ENCODE peak calls at places on chromosomes 2 and 18, in nine cellular contexts. One of them, this sample, is unnamed.

GRCh38 chr2:148674063-148675020 is 29.8 kb downstream of the EPC2 start:
- DNase-seq in effector memory CD8-positive, alpha-beta T cell: peak; percentile 25
- DNase-seq in frontal cortex: no peak
- DNase-seq in ELR: peak; percentile 51
- DNase-seq in stimulated activated CD4-positive, alpha-beta T cell treated with anti-CD3 and anti-CD28 coated beads, Interleukin-15, amount 100 ng/mL, for 1 hour: no peak
- DNase-seq in iPS-NIHi11: peak; percentile 68
- DNase-seq in ovary: no peak
- DNase-seq in activated T-cell treated with anti-CD3 and anti-CD28 coated beads, Interleukin-2, amount 50 U/mL, for 72 hours: peak; percentile 32
- DNase-seq in Daoy: peak; percentile 13
- DNase-seq in this sample: peak; percentile 38

GRCh38 chr2:54767921-54768320 is 44.5 kb downstream of the EML6 start:
- DNase-seq in effector memory CD8-positive, alpha-beta T cell: no peak
- DNase-seq in frontal cortex: no peak
- DNase-seq in ELR: peak; percentile 88
- DNase-seq in stimulated activated CD4-positive, alpha-beta T cell treated with anti-CD3 and anti-CD28 coated beads, Interleukin-15, amount 100 ng/mL, for 1 hour: no peak
- DNase-seq in iPS-NIHi11: no peak
- DNase-seq in ovary: no peak
- DNase-seq in activated T-cell treated with anti-CD3 and anti-CD28 coated beads, Interleukin-2, amount 50 U/mL, for 72 hours: no peak
- DNase-seq in Daoy: peak; percentile 30
- DNase-seq in this sample: no peak

GRCh38 chr2:177174456-177174855 is 38.1 kb upstream of the HNRNPA3 start:
- DNase-seq in effector memory CD8-positive, alpha-beta T cell: no peak
- DNase-seq in frontal cortex: no peak
- DNase-seq in ELR: no peak
- DNase-seq in stimulated activated CD4-positive, alpha-beta T cell treated with anti-CD3 and anti-CD28 coated beads, Interleukin-15, amount 100 ng/mL, for 1 hour: no peak
- DNase-seq in iPS-NIHi11: no peak
- DNase-seq in ovary: no peak
- DNase-seq in activated T-cell treated with anti-CD3 and anti-CD28 coated beads, Interleukin-2, amount 50 U/mL, for 72 hours: no peak
- DNase-seq in Daoy: no peak
- DNase-seq in this sample: no peak

GRCh38 chr2:145563752-145564615 is 1044.1 kb upstream of the ZEB2 start:
- DNase-seq in effector memory CD8-positive, alpha-beta T cell: no peak
- DNase-seq in frontal cortex: no peak
- DNase-seq in ELR: no peak
- DNase-seq in stimulated activated CD4-positive, alpha-beta T cell treated with anti-CD3 and anti-CD28 coated beads, Interleukin-15, amount 100 ng/mL, for 1 hour: no peak
- DNase-seq in iPS-NIHi11: no peak
- DNase-seq in ovary: no peak
- DNase-seq in activated T-cell treated with anti-CD3 and anti-CD28 coated beads, Interleukin-2, amount 50 U/mL, for 72 hours: no peak
- DNase-seq in Daoy: peak; percentile 19
- DNase-seq in this sample: no peak

GRCh38 chr18:64175432-64175831 is 26.5 kb upstream of the LINC00305 start:
- DNase-seq in effector memory CD8-positive, alpha-beta T cell: no peak
- DNase-seq in frontal cortex: no peak
- DNase-seq in ELR: no peak
- DNase-seq in stimulated activated CD4-positive, alpha-beta T cell treated with anti-CD3 and anti-CD28 coated beads, Interleukin-15, amount 100 ng/mL, for 1 hour: no peak
- DNase-seq in iPS-NIHi11: no peak
- DNase-seq in ovary: no peak
- DNase-seq in activated T-cell treated with anti-CD3 and anti-CD28 coated beads, Interleukin-2, amount 50 U/mL, for 72 hours: no peak
- DNase-seq in Daoy: no peak
- DNase-seq in this sample: no peak

GRCh38 chr2:27032495-27033252 is at the start of gene TMEM214:
- DNase-seq in effector memory CD8-positive, alpha-beta T cell: peak; percentile 62
- DNase-seq in frontal cortex: peak; percentile 96
- DNase-seq in ELR: peak; percentile 87
- DNase-seq in stimulated activated CD4-positive, alpha-beta T cell treated with anti-CD3 and anti-CD28 coated beads, Interleukin-15, amount 100 ng/mL, for 1 hour: peak; percentile 75
- DNase-seq in iPS-NIHi11: peak; percentile 98
- DNase-seq in ovary: peak; percentile 93
- DNase-seq in activated T-cell treated with anti-CD3 and anti-CD28 coated beads, Interleukin-2, amount 50 U/mL, for 72 hours: peak; percentile 89
- DNase-seq in Daoy: peak; percentile 91
- DNase-seq in this sample: peak; percentile 62

GRCh38 chr2:120669971-120670370 is 65.7 kb upstream of the GLI2 start:
- DNase-seq in effector memory CD8-positive, alpha-beta T cell: no peak
- DNase-seq in frontal cortex: no peak
- DNase-seq in ELR: no peak
- DNase-seq in stimulated activated CD4-positive, alpha-beta T cell treated with anti-CD3 and anti-CD28 coated beads, Interleukin-15, amount 100 ng/mL, for 1 hour: no peak
- DNase-seq in iPS-NIHi11: no peak
- DNase-seq in ovary: no peak
- DNase-seq in activated T-cell treated with anti-CD3 and anti-CD28 coated beads, Interleukin-2, amount 50 U/mL, for 72 hours: no peak
- DNase-seq in Daoy: no peak
- DNase-seq in this sample: no peak

GRCh38 chr2:226031962-226032441 is 632.5 kb downstream of the NYAP2 start:
- DNase-seq in effector memory CD8-positive, alpha-beta T cell: no peak
- DNase-seq in frontal cortex: peak; percentile 16
- DNase-seq in ELR: peak; percentile 23
- DNase-seq in stimulated activated CD4-positive, alpha-beta T cell treated with anti-CD3 and anti-CD28 coated beads, Interleukin-15, amount 100 ng/mL, for 1 hour: no peak
- DNase-seq in iPS-NIHi11: peak; percentile 14
- DNase-seq in ovary: no peak
- DNase-seq in activated T-cell treated with anti-CD3 and anti-CD28 coated beads, Interleukin-2, amount 50 U/mL, for 72 hours: no peak
- DNase-seq in Daoy: peak; percentile 4
- DNase-seq in this sample: no peak

GRCh38 chr18:58915006-58915799 is 50.5 kb downstream of the ZNF532 start:
- DNase-seq in effector memory CD8-positive, alpha-beta T cell: no peak
- DNase-seq in frontal cortex: no peak
- DNase-seq in ELR: no peak
- DNase-seq in stimulated activated CD4-positive, alpha-beta T cell treated with anti-CD3 and anti-CD28 coated beads, Interleukin-15, amount 100 ng/mL, for 1 hour: no peak
- DNase-seq in iPS-NIHi11: no peak
- DNase-seq in ovary: no peak
- DNase-seq in activated T-cell treated with anti-CD3 and anti-CD28 coated beads, Interleukin-2, amount 50 U/mL, for 72 hours: no peak
- DNase-seq in Daoy: no peak
- DNase-seq in this sample: no peak

GRCh38 chr2:193267496-193268002 is 1072.8 kb upstream of the TMEFF2 start:
- DNase-seq in effector memory CD8-positive, alpha-beta T cell: no peak
- DNase-seq in frontal cortex: no peak
- DNase-seq in ELR: no peak
- DNase-seq in stimulated activated CD4-positive, alpha-beta T cell treated with anti-CD3 and anti-CD28 coated beads, Interleukin-15, amount 100 ng/mL, for 1 hour: no peak
- DNase-seq in iPS-NIHi11: no peak
- DNase-seq in ovary: no peak
- DNase-seq in activated T-cell treated with anti-CD3 and anti-CD28 coated beads, Interleukin-2, amount 50 U/mL, for 72 hours: no peak
- DNase-seq in Daoy: no peak
- DNase-seq in this sample: no peak

GRCh38 chr18:58077329-58077728 is 33.3 kb downstream of the NEDD4L start:
- DNase-seq in effector memory CD8-positive, alpha-beta T cell: no peak
- DNase-seq in frontal cortex: no peak
- DNase-seq in ELR: no peak
- DNase-seq in stimulated activated CD4-positive, alpha-beta T cell treated with anti-CD3 and anti-CD28 coated beads, Interleukin-15, amount 100 ng/mL, for 1 hour: no peak
- DNase-seq in iPS-NIHi11: no peak
- DNase-seq in ovary: no peak
- DNase-seq in activated T-cell treated with anti-CD3 and anti-CD28 coated beads, Interleukin-2, amount 50 U/mL, for 72 hours: no peak
- DNase-seq in Daoy: no peak
- DNase-seq in this sample: no peak

This sample was measured in AML-193.